ENCODE peak calls at places on chromosomes 12 and 14, in six cellular contexts. H, Q, T, L, W and J are unnamed samples. For H3K4me1, the result is how much of the 10 kb centered on the place peaks cover.

GRCh38 chr12:95173392-95174251 is 43.6 kb downstream of the FGD6 start:
- DNase-seq in W (peak), H (peak), L (no peak), T (no peak), Q (no peak), J (peak)

GRCh38 chr12:96140110-96140509 is 54.1 kb upstream of the ELK3 start:
- DNase-seq in T (no peak), L (no peak), Q (peak), H (no peak), W (no peak), J (no peak)

GRCh38 chr12:116708826-116709756 is 28.8 kb downstream of the SPRING1 start:
- DNase-seq in Q (peak), W (no peak), T (peak), H (peak), L (peak), J (peak)

GRCh38 chr14:71021347-71022014 is 114.2 kb downstream of the PCNX1 start:
- DNase-seq in W (no peak), H (no peak), L (peak), Q (peak), T (no peak), J (no peak)

GRCh38 chr12:61188801-61189595 is 1071.2 kb upstream of the USP15 start:
- DNase-seq in H (no peak), T (no peak), L (no peak), Q (no peak), W (no peak), J (no peak)

GRCh38 chr12:27999970-28000369 is 27.4 kb upstream of the PTHLH start:
- DNase-seq in W (no peak), T (no peak), Q (no peak), L (no peak), H (no peak), J (no peak)

GRCh38 chr12:12896261-12896660 is 4.9 kb downstream of the GPRC5A start:
- DNase-seq in W (no peak), T (no peak), Q (peak), H (no peak), L (no peak), J (no peak)

GRCh38 chr14:75294649-75295033 is 16.0 kb downstream of the FOS start:
- DNase-seq in H (no peak), Q (no peak), L (no peak), T (no peak), W (no peak), J (no peak)

GRCh38 chr12:54558311-54558710 is 8.9 kb downstream of the PDE1B start:
- DNase-seq in H (no peak), Q (no peak), T (no peak), W (no peak), L (no peak), J (no peak)

GRCh38 chr12:9050521-9051155 is 61.3 kb downstream of the KLRG1 start:
- DNase-seq in Q (no peak), T (no peak), L (no peak), H (no peak), W (no peak), J (peak)

GRCh38 chr12:1099158-1099557 is 108.1 kb downstream of the ERC1 start:
- DNase-seq in W (no peak), T (no peak), Q (no peak), H (no peak), L (no peak), J (no peak)

DNA sequence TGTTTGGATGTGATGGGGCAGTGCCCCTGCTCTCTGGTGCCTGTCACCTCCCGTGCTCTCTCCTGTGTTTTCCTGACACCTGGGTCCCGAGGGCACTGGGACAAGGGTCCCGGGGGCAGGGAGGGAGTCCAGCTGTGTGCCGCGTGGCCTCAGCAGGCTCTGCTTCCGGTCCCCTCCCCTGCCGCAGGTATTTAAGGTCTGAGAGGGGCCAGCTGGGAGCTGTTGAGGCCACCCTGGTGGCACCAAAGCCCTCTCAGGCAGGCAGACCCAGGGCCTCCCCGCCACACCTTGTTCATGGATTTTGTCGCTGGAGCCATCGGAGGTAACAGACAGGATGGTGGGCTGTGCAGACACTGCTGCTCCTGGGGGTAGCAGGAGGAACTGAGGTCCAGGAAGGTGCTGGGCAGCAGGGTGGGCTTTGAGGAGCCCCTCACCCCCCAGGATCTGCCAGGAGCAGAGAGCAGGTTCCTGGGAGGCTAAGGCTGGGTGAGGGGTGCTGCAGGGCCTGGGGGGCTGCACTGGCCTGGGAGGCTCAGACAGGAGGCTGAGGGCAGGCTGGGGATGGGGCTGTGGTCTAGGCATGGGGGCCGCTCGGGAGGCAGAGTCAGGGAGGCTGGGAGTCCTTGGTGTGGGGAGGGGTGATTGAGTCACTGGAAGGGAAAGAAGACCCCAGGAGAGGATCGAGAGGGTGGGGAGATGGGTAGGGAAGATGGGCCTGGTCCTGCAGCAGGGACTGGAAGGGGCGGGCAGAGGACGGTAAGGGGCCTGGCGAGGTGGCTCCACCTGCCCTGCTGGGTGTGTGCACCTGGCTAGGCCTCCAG is at the start of gene SLC25A47:
- DNase-seq in H (no peak), W (no peak), T (no peak), L (no peak), Q (no peak), J (no peak)
- H3K27ac ChIP-seq in H (no peak), W (no peak), T (no peak), L (no peak), Q (no peak), J (no peak)

DNA sequence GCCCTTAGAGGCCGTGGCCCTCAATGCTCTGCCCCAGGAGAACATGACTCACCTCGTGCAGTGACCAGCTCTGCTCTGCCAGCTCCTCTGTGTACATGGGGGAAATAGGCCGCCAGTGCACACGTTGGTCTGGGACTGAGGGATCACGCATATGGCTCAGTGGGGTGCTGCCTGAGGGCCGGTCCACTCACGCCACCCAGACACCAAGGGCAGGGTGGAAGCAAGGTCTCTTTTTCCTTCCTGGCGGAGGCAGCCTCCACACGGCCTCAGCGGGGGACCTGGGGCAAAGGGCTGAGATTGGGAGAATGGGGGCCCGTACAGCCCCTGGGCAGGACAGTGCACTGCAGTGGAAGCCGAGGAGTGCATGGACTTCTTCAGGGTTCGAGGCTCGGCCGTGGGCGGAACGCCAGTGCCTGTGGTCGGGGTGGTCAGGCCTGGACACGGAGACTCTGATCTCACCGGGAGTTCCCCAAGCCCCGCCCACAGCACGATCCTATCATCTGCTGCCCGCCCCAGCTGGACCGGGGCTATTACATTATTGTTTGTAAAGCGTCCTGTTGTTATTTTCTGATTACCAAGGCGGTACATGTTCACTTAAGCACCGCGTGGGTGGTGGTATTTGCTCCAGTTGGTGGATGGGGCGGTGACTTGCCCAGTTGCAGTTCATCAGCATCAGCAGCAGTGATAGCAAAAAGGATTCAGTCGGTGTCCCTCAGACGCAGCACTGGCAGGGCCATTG is 38.8 kb upstream of the TDRD9 start:
- DNase-seq in L (no peak), H (no peak), W (no peak), T (no peak), Q (peak), J (no peak)
- H3K4me1 ChIP-seq in L (under half), H (under half), W (under half), T (under half), Q (under half), J (under half)

GRCh38 chr14:34053666-34054065 is 102.8 kb upstream of the EGLN3 start:
- DNase-seq in W (peak), H (no peak), T (no peak), L (no peak), Q (no peak), J (peak)

GRCh38 chr14:34051966-34052657 is 101.2 kb upstream of the EGLN3 start:
- DNase-seq in Q (peak), W (no peak), T (peak), L (peak), H (no peak), J (no peak)

GRCh38 chr14:34049769-34050168 is 98.9 kb upstream of the EGLN3 start:
- DNase-seq in W (no peak), H (no peak), Q (no peak), T (peak), L (no peak), J (no peak)

GRCh38 chr14:34050606-34051005 is 99.7 kb upstream of the EGLN3 start:
- DNase-seq in L (no peak), W (no peak), Q (peak), H (no peak), T (no peak), J (no peak)

DNA sequence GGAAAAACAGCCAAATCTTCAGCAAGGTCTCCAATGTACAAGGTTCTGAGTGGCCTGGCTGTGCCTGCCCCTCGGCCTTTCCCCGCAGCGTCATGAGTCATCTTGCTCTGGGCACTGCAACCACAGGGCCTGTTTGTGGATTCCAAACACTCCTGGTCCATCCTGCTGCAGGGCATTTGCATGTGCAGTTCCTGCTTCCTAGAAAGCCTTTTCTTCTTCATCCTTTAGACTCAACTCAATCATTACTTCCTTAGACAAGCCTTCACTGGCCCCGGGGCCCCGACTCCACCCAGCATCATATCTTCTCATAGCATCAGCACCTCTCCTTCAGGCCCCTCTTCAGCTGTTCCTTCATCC is 101.8 kb upstream of the EGLN3 start:
- DNase-seq in H (no peak), T (no peak), L (peak), Q (peak), W (no peak), J (peak)
- H3K27ac ChIP-seq in H (no peak), T (no peak), L (peak), Q (peak), W (no peak), J (no peak)

DNA sequence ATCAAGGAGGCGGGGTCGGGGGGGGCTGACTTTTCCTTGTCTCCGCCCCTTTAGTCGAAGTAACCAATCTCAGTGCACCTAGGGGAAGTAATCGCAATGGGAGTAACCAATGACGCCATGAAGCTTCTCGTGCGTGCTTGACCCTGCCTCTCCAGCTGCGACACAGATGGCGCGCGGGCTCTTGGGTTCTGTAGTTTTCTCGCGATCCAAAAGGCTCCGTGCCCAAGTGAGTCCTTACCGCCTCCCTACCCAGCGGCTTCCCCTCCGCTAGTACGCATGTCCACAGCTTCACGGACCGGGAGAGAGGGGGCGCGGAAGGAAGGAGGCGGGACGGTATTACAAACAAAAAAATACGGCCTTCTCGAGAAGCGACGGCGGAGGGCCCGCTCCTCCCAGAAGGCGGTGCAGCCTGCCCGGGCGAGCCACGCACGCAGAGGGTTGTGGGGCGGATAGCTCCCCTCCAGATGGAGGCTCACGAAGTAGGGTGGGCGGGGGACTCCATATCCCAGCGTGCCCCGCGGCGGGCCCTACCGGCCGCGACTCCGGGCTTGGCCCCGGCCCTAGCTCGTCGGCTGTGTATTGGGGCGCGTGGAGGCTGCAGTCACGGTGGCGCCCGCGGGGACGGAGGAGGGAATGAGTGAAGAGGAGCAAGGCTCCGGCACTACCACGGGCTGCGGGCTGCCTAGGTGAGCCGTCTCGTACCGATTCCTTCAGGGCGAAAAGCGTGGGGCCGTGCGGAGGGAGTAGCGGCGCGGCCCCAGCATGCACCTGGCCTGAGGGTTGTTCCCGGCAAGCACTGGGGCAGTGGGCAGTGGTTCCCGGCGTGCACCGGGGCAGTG is at the start of gene TARBP2:
- DNase-seq in W (peak), H (peak), T (peak), L (peak), Q (peak), J (peak)
- H3K4me1 ChIP-seq in W (under half), H (under half), T (under half), L (under half), Q (under half), J (under half)

DNA sequence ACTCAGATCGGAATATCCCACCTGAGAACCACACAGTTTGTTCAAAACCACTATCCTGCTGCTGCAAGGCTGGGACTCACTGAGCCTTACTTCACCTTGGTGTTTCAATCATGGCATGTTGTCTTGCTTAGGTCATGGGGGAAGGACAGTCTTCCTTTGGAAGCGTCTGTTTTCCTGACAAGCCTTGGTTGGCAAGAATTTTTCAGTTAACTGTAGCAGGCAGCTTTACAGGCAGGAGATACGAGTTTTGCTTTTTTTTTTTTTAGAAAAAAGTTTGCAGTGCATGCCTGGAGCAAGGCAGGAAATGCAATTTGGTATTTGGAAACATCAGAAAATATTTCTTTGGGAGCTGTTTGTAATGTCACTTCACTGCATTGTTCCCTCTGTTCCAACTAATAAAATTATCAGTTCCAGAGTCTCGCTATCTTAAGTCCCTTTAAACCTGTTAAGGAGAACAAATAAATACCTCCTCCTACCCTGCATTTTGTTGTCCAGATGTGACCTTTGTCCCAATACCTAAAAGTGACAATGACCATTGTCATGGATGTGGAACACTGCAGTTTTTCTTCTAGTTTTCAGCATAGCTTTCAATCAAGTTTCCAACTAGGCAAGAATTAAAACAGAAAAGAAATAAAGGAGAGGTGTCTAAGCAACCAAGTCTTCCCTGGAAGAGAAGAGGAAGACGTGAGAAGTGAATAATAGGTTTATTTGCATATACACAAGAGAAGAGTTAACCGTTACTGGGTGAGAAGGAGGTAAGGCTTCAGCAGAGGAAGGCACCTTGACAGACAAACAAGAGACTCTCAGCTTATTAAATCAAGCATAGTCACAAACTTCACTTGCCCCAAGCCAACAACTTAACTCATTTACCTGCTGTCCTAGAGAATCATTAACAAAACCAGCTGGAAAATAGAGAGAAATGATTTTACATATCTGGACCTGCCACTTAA is 71.4 kb upstream of the ACTN1 start:
- DNase-seq in T (no peak), Q (no peak), W (no peak), L (no peak), H (no peak), J (no peak)
- H3K27ac ChIP-seq in T (no peak), Q (no peak), W (peak), L (no peak), H (peak), J (peak)